ENCODE peak calls at places on chromosomes 2 and 18, in ten cellular contexts. I, U, E, Z, R, N, P, C, J and T are unnamed samples.
A peak's percentile ranks its signal among the peaks of the same experiment; 100 is the strongest.

GRCh38 chr2:145022671-145023330 is 502.9 kb upstream of the ZEB2 start:
- DNase-seq in I (no peak), U (no peak), E (no peak), Z (no peak), R (peak; percentile 92), N (no peak), P (no peak), C (peak; percentile 93), J (peak; percentile 92), T (no peak)

GRCh38 chr18:79548986-79549637 is 130.5 kb upstream of the CTDP1 start:
- DNase-seq in I (no peak), U (no peak), E (no peak), Z (no peak), R (no peak), N (no peak), P (no peak), C (no peak), J (no peak), T (no peak)

GRCh38 chr2:45691152-45691551 is 39.7 kb downstream of the PRKCE start:
- DNase-seq in I (no peak), U (no peak), E (peak; percentile 54), Z (no peak), R (no peak), N (no peak), P (no peak), C (no peak), J (no peak), T (no peak)

GRCh38 chr2:10028407-10028987 is 14.9 kb upstream of the KLF11 start:
- DNase-seq in I (no peak), U (no peak), E (no peak), Z (no peak), R (no peak), N (no peak), P (peak; percentile 19), C (no peak), J (no peak), T (no peak)

GRCh38 chr18:73774836-73775509 is 372.7 kb downstream of the FBXO15 start:
- DNase-seq in I (peak; percentile 80), U (no peak), E (peak; percentile 52), Z (no peak), R (no peak), N (no peak), P (no peak), C (no peak), J (no peak), T (no peak)

GRCh38 chr2:9258501-9258900 is 51.9 kb downstream of the ASAP2 start:
- DNase-seq in I (no peak), U (no peak), E (no peak), Z (no peak), R (peak; percentile 77), N (no peak), P (no peak), C (no peak), J (no peak), T (no peak)

GRCh38 chr2:234969329-234970157 is 17.7 kb downstream of the SH3BP4 start:
- DNase-seq in I (no peak), U (no peak), E (peak; percentile 34), Z (no peak), R (no peak), N (no peak), P (no peak), C (no peak), J (no peak), T (no peak)

GRCh38 chr18:25103468-25104155 is 248.4 kb downstream of the ZNF521 start:
- DNase-seq in I (no peak), U (no peak), E (no peak), Z (no peak), R (no peak), N (no peak), P (no peak), C (no peak), J (no peak), T (no peak)

GRCh38 chr2:113218283-113219091 is 44.7 kb downstream of the PSD4 start:
- DNase-seq in I (no peak), U (peak; percentile 78), E (peak; percentile 62), Z (peak; percentile 81), R (no peak), N (peak; percentile 92), P (peak; percentile 85), C (peak; percentile 56), J (peak; percentile 65), T (no peak)

DNA sequence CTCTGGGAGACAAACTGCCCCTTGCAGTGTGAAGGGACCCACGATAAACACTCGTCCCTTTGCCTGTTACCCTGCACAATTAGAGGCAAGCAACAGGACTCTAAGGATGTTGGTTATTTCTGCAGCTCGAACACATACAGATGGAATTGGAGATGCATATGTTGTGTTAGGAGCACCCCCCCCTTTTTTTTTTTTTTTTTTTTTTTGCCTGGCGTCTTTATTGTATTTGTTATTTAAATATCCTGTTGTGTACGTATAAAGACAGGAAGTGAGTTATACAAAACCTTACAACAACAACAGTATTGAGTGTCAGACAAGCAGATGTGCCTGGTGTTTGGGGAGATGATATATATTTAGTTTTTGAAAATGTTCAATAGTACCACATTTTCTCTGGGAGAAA is 23.0 kb upstream of the ZNF516 start:
- DNase-seq in I (no peak), U (no peak), E (no peak), Z (no peak), R (peak; percentile 42), N (no peak), P (no peak), C (no peak), J (no peak), T (no peak)
- H3K4me3 ChIP-seq in I (no peak overlapping the region), U (peak overlapping the region; percentile 25), E (no peak overlapping the region), Z (no peak overlapping the region), R (peak overlapping the region; percentile 63), N (peak overlapping the region; percentile 54), P (peak overlapping the region; percentile 19), C (peak overlapping the region; percentile 55), J (no peak overlapping the region), T (peak overlapping the region; percentile 27)

DNA sequence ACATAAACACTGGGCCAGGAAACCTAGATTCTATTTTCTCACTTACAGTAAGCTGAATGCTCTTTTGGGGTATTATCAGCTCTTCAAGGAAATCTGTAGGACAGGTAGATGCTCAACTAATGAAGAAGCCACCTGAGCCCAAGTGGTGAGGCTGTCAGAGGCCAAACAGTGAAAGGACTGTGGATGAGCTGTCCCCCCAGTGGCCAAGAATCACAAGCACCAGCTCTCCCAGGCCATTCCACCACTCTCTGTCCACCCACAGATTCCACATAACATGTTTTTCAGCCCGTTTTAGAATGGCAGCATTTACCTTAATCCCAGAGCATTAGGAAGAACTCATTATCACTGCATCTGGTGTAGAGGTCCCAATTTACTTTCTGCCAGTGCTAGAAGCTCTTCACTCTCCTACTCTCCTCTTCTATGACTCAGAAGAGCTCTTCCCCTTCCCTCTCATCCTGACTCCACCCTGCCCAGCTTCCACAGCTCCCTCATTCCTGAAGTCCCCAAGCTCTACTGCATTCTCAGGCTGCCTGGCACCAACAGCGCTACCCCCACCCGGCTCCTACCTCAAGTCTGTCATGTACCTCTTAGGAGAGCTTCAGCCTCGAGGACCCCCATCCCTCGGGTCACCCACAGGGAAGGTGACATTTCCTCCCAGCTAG is 43.8 kb upstream of the GORASP2 start:
- DNase-seq in I (peak; percentile 10), U (no peak), E (no peak), Z (no peak), R (no peak), N (no peak), P (no peak), C (peak; percentile 25), J (no peak), T (no peak)
- TF ChIP-seq CTCF in I (peak; percentile 22), U (no peak), E (no peak), Z (no peak), R (no peak), N (no peak), P (no peak), C (no peak), J (peak; percentile 20), T (no peak)

GRCh38 chr2:158760887-158761286 is 34.2 kb upstream of the DAPL1 start:
- DNase-seq in I (no peak), U (no peak), E (no peak), Z (no peak), R (no peak), N (no peak), P (no peak), C (no peak), J (no peak), T (no peak)
- H3K4me3 ChIP-seq in I (no peak overlapping the region), U (no peak overlapping the region), E (no peak overlapping the region), Z (no peak overlapping the region), R (no peak overlapping the region), N (no peak overlapping the region), P (no peak overlapping the region), C (no peak overlapping the region), J (no peak overlapping the region), T (no peak overlapping the region)

GRCh38 chr2:202307690-202308089 is 42.1 kb downstream of the NOP58 start:
- DNase-seq in I (no peak), U (no peak), E (no peak), Z (no peak), R (peak; percentile 14), N (no peak), P (no peak), C (no peak), J (no peak), T (no peak)
- TF ChIP-seq CTCF in I (no peak), U (no peak), E (no peak), Z (no peak), R (peak; percentile 28), N (no peak), P (no peak), C (no peak), J (no peak), T (no peak)

DNA sequence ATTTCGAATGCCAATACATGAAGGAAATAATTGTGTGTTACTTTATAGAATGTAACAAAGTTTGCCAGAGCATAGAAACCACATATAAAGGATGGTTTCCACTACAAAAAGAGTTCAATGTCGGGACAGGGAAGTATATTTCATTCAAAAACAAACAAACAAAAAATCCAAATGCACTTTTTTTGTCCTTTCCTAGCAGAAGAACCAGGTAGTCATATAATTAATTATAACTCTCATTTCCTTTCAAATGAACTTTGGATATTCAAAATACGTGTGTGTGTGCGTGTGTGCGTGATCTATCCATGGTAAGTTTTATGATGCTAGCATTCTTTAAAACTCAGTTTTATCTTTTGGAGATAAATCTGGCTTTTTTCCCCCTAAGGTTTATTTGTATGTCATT is 8.3 kb downstream of the FN1 start:
- DNase-seq in I (no peak), U (no peak), E (no peak), Z (no peak), R (peak; percentile 53), N (no peak), P (no peak), C (peak; percentile 6), J (no peak), T (no peak)
- H3K4me3 ChIP-seq in I (no peak overlapping the region), U (no peak overlapping the region), E (no peak overlapping the region), Z (no peak overlapping the region), R (peak overlapping the region; percentile 77), N (no peak overlapping the region), P (no peak overlapping the region), C (peak overlapping the region; percentile 52), J (no peak overlapping the region), T (no peak overlapping the region)